ENCODE peak calls at places on chromosomes 11 and 22, in five cellular contexts. H is astrocyte, K is ascending aorta, G is bronchial epithelial cell, M is IMR-90. V is an unnamed sample.

GRCh38 chr22:33917744-33918406 is 2.4 kb downstream of the LARGE1 start:
- DNase-seq in H (no peak), K (no peak), G (no peak), M (peak), V (peak)

GRCh38 chr11:10784229-10785145 is 24.2 kb downstream of the EIF4G2 start:
- DNase-seq in H (peak), K (no peak), G (peak), M (peak), V (no peak)

GRCh38 chr11:122751298-122752070 is 86.8 kb upstream of the CRTAM start:
- DNase-seq in H (peak), K (no peak), G (no peak), M (peak), V (peak)

GRCh38 chr11:34890812-34891211 is 25.4 kb downstream of the APIP start:
- DNase-seq in H (peak), K (no peak), G (peak), M (peak), V (peak)

GRCh38 chr11:108223449-108224149 is 732 bp downstream of the ATM start:
- DNase-seq in H (peak), K (no peak), G (no peak), M (peak), V (peak)

GRCh38 chr22:19429950-19430889 is 1.3 kb downstream of the HIRA start:
- DNase-seq in H (peak), K (no peak), G (peak), M (peak), V (peak)

GRCh38 chr11:110130642-110131238 is 37.5 kb downstream of the ZC3H12C start:
- DNase-seq in H (peak), K (no peak), G (no peak), M (peak), V (no peak)

GRCh38 chr11:111720801-111721494 is 45.2 kb downstream of the PPP2R1B start:
- DNase-seq in H (no peak), K (no peak), G (no peak), M (no peak), V (no peak)

GRCh38 chr22:41659941-41660340 is 28.7 kb downstream of the SNU13 start:
- DNase-seq in H (no peak), K (no peak), G (no peak), M (no peak), V (no peak)

GRCh38 chr11:5046226-5046625 is at the start of gene OR52J3:
- DNase-seq in H (no peak), K (no peak), G (no peak), M (no peak), V (no peak)

GRCh38 chr11:115078461-115079438 is 400.4 kb downstream of the NXPE2 start:
- DNase-seq in H (no peak), K (no peak), G (no peak), M (no peak), V (no peak)

GRCh38 chr11:126403039-126403438 is 47.6 kb downstream of the ST3GAL4 start:
- DNase-seq in H (no peak), K (no peak), G (peak), M (no peak), V (no peak)

DNA sequence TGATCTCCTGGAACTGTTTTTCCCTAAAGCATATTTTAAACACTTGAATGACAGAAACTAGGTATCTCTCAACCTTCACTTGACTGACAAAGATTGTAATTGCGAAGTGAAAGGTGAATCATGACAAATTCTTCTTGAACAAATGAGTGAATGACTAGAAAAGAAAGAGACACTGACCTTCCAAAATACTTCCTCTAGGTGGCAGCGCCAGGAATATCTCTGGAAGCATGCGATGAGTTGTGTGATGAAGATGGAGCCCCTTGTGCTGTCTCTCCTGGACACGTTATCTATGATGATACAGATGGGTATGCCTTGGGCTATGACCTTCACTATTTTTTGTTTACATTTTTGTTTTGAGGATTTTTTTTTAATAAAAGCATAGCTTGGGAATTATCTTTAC is 7.0 kb upstream of the CASP12 start:
- DNase-seq in H (no peak), K (no peak), G (no peak), M (no peak), V (no peak)
- TF ChIP-seq CTCF in H (no peak), K (no peak), G (peak), M (no peak), V (peak)

GRCh38 chr22:27315833-27316232 is 485.7 kb downstream of the MN1 start:
- DNase-seq in H (no peak), K (no peak), G (no peak), M (no peak), V (no peak)

GRCh38 chr22:27314276-27314807 is 487.2 kb downstream of the MN1 start:
- DNase-seq in H (no peak), K (no peak), G (no peak), M (no peak), V (no peak)

GRCh38 chr22:27318516-27318915 is 483.0 kb downstream of the MN1 start:
- DNase-seq in H (peak), K (no peak), G (peak), M (peak), V (peak)

GRCh38 chr22:27317156-27317555 is 484.4 kb downstream of the MN1 start:
- DNase-seq in H (no peak), K (no peak), G (no peak), M (no peak), V (no peak)

GRCh38 chr22:27317961-27318360 is 483.6 kb downstream of the MN1 start:
- DNase-seq in H (peak), K (no peak), G (no peak), M (no peak), V (no peak)
- TF ChIP-seq CTCF in H (no peak), K (no peak), G (no peak), M (no peak), V (no peak)

GRCh38 chr11:22930816-22931594 is 70.7 kb upstream of the CCDC179 start:
- DNase-seq in H (no peak), K (no peak), G (no peak), M (peak), V (no peak)

GRCh38 chr11:22926341-22926740 is 66.1 kb upstream of the CCDC179 start:
- DNase-seq in H (no peak), K (no peak), G (no peak), M (no peak), V (no peak)

GRCh38 chr11:22923561-22923960 is 63.3 kb upstream of the CCDC179 start:
- DNase-seq in H (no peak), K (no peak), G (peak), M (no peak), V (no peak)

GRCh38 chr11:22927793-22928192 is 67.5 kb upstream of the CCDC179 start:
- DNase-seq in H (no peak), K (no peak), G (no peak), M (no peak), V (no peak)

DNA sequence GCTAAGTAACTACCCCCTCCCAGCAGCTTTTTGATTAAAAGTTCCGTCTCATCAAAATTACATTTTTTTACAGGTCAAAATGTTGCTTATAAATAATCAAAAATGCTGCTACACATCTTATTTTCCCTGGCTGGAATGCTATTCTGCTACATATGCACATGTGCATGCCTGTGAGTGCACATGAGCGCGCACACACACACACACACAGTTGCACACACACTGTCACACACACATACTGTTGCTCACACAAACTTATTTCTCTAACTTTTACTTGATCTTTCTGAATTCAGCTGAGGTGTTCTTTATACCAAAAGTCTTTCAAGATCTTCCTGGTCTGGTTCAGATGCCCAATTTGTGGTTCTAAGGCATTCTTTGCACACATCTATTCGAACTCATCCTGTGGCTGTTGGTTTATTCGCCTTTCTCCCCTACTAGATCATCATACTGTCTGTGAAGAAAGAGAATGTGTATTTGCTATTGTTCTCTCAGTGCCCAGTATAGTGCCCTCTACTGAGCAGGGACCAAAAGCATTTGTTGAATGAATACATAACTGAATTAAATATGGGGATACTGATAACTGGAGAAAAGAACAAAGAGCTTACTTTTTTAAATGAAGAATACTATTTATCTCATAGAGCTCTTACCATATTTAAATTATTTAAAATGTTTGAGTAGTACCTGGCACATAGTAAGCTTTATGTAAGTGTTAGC is 68.1 kb upstream of the CCDC179 start:
- DNase-seq in H (no peak), K (no peak), G (peak), M (no peak), V (no peak)
- TF ChIP-seq CTCF in H (no peak), K (no peak), G (no peak), M (no peak), V (peak)

DNA sequence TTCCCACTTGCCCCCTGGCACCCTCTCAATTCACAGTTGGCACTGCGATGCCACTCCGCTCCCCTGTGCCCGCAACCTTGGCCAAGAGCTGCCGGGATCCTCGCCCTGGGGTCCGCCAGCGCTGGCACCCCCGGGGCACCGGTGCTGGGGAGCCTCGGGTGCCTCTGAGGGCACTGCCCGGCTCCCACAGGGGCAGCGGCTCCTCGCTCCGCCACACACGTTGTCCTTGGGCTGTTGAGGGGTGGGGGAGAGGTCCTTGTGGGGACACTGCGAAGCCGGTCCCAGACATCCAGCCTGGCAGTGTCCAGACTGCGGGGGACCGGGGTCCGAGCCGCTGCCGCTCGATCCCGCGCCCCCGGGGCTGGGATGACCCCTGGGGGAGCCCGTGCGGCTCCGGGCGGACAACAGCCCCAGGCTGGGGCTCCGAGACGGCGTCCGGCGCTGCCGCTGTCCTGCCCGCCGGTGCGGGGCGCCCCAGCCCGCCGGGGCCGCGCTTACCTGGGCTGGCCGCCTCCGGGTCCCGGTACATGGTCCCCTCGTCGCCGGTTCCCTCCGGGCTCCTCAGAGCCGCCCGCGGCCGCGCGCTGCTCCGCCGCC is 486 bp downstream of the SYT7 start:
- DNase-seq in H (no peak), K (no peak), G (no peak), M (no peak), V (no peak)
- TF ChIP-seq CTCF in H (no peak), K (no peak), G (peak), M (no peak), V (no peak)

GRCh38 chr11:75369846-75370245 is 18.4 kb upstream of the ARRB1 start:
- DNase-seq in H (no peak), K (no peak), G (no peak), M (no peak), V (no peak)

GRCh38 chr11:75375626-75376025 is 23.7 kb upstream of the RPS3 start:
- DNase-seq in H (no peak), K (no peak), G (no peak), M (no peak), V (no peak)

GRCh38 chr11:75376175-75376574 is 23.1 kb upstream of the RPS3 start:
- DNase-seq in H (no peak), K (no peak), G (no peak), M (no peak), V (no peak)

GRCh38 chr11:75374646-75375045 is 23.2 kb upstream of the ARRB1 start:
- DNase-seq in H (no peak), K (no peak), G (no peak), M (no peak), V (no peak)

DNA sequence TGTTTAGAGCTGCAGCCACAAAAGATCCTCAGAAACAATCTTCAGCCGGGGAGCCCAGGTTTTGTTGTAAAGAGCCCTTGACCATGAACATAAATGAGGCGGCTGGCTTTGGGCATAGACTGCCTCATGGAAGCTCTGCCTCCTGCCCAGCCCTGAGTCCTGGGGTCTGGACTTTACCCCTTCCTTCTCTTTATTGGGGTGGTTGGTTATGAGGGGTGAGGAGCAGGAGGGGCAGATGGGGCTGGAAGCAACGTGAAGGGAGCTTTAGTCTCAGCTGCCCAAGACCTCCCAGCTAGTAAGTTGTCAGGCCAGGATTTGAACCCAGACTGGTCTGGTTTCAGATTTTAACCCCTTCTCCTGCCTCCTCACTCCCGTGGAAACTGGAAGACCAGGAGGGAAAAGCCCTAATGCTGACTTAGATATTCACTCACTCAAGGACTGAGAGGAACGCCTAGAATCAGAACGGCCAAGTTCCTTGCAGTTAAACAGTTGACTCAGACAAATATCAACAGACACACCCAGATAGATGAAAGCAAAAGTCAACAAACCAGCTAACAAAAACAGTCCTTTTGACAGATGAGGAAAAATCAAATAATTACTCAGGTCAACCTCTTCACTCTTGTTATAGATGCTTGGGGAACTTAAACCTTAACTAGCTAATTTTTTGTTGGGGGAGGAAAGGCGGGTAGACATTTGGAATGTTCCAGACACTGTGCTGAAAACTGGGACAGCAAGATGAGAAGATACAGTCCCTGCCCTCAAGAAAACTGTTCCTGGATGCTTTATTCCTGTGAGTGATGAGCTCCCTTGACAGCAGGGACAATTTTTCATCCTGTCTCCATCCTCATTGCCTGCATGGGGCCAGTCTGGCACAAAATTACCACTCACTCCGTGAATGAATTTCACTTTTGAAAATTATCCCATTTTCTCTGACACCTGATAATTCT is 20.7 kb upstream of the ARRB1 start:
- DNase-seq in H (no peak), K (no peak), G (peak), M (no peak), V (peak)
- TF ChIP-seq CTCF in H (no peak), K (no peak), G (no peak), M (no peak), V (no peak)

GRCh38 chr11:81569999-81570398 is 1163.7 kb downstream of the FAM181B start:
- DNase-seq in H (no peak), K (no peak), G (no peak), M (no peak), V (no peak)
- TF ChIP-seq CTCF in H (no peak), K (no peak), G (no peak), M (no peak), V (no peak)

GRCh38 chr11:91248199-91248807 is 976.3 kb upstream of the FAT3 start:
- DNase-seq in H (no peak), K (no peak), G (peak), M (peak), V (peak)
- TF ChIP-seq CTCF in H (peak), K (peak), G (peak), M (peak), V (peak)

GRCh38 chr11:128888034-128888985 is 2.8 kb upstream of the KCNJ5 start:
- DNase-seq in H (no peak), K (no peak), G (peak), M (no peak), V (no peak)
- TF ChIP-seq CTCF in H (no peak), K (no peak), G (peak), M (no peak), V (no peak)